ENCODE peak calls at places on chromosomes 12 and 14, in five cellular contexts. V, W, Z, C and M are unnamed samples.

GRCh38 chr14:98494582-98494981 is 777.4 kb downstream of the BCL11B start:
- DNase-seq in V (no peak), C (no peak), Z (no peak), W (no peak), M (no peak)

GRCh38 chr12:99453831-99454538 is 193.6 kb upstream of the GARIN6 start:
- DNase-seq in Z (no peak), V (no peak), W (no peak), C (no peak), M (no peak)

GRCh38 chr12:107512391-107512790 is 173.2 kb upstream of the PWP1 start:
- DNase-seq in V (no peak), W (peak), C (no peak), Z (no peak), M (peak)

GRCh38 chr12:97493729-97494128 is 31.1 kb downstream of the RMST start:
- DNase-seq in C (no peak), W (no peak), V (no peak), Z (no peak), M (no peak)

GRCh38 chr12:24111591-24111990 is 162.1 kb upstream of the SOX5 start:
- DNase-seq in Z (no peak), C (no peak), W (no peak), V (no peak), M (peak)

GRCh38 chr12:54941659-54942058 is 42.9 kb downstream of the TESPA1 start:
- DNase-seq in Z (no peak), V (no peak), W (peak), C (no peak), M (no peak)

GRCh38 chr14:37894463-37894862 is 299.0 kb downstream of the TTC6 start:
- DNase-seq in Z (no peak), V (no peak), W (peak), C (no peak), M (no peak)

GRCh38 chr14:83483063-83483462 is 1949.4 kb upstream of the SEL1L start:
- DNase-seq in V (no peak), Z (no peak), C (no peak), W (no peak), M (peak)

GRCh38 chr14:100748944-100749343 is 22.3 kb downstream of the DLK1 start:
- DNase-seq in C (peak), W (peak), Z (no peak), V (no peak), M (no peak)

GRCh38 chr12:94079965-94080683 is 68.3 kb upstream of the PLXNC1 start:
- DNase-seq in W (no peak), C (no peak), Z (no peak), V (no peak), M (no peak)

GRCh38 chr12:124031058-124031457 is 58.0 kb downstream of the ZNF664 start:
- DNase-seq in V (no peak), Z (no peak), C (no peak), W (no peak), M (peak)
- TF ChIP-seq CTCF in V (no peak), Z (no peak), C (no peak), W (no peak), M (no peak)

GRCh38 chr12:189622-189962 is 24.4 kb downstream of the SLC6A12 start:
- DNase-seq in V (no peak), Z (no peak), C (peak), W (no peak), M (no peak)
- H3K4me3 ChIP-seq in V (no peak), Z (no peak), C (no peak), W (no peak), M (no peak)

GRCh38 chr12:41743835-41744234 is 400.8 kb downstream of the GXYLT1 start:
- DNase-seq in V (no peak), C (no peak), Z (no peak), W (no peak), M (peak)

DNA sequence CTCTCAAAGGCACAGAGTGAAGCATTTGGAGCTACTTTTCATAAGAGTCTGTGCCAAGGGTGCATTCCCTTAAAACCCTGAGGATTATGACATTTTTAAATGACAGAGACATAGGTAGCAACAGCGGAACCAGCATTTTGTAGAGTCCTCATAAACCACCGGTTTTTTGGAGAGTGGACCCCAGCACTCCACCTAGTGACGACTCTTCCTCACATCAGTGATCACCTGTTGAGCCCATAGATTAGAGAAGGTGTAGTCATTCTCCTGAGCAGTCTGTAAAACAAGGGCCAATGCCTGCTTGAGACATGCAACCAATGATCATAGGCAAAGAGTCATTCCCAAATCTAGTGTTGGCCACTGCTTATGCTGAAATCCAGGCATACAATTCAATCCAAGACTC is 399.1 kb downstream of the GXYLT1 start:
- DNase-seq in V (no peak), C (no peak), W (peak), Z (no peak), M (no peak)
- TF ChIP-seq CTCF in V (no peak), C (no peak), W (peak), Z (no peak), M (no peak)

GRCh38 chr12:73180734-73181133 is 908.6 kb downstream of the TRHDE start:
- DNase-seq in W (no peak), V (no peak), C (no peak), Z (no peak), M (no peak)

GRCh38 chr12:73187765-73188164 is 915.6 kb downstream of the TRHDE start:
- DNase-seq in V (no peak), W (no peak), Z (no peak), C (no peak), M (no peak)

GRCh38 chr12:73181244-73181643 is 909.1 kb downstream of the TRHDE start:
- DNase-seq in C (no peak), W (peak), V (no peak), Z (no peak), M (no peak)

GRCh38 chr12:73186272-73186671 is 914.1 kb downstream of the TRHDE start:
- DNase-seq in V (no peak), Z (no peak), W (no peak), C (no peak), M (no peak)

DNA sequence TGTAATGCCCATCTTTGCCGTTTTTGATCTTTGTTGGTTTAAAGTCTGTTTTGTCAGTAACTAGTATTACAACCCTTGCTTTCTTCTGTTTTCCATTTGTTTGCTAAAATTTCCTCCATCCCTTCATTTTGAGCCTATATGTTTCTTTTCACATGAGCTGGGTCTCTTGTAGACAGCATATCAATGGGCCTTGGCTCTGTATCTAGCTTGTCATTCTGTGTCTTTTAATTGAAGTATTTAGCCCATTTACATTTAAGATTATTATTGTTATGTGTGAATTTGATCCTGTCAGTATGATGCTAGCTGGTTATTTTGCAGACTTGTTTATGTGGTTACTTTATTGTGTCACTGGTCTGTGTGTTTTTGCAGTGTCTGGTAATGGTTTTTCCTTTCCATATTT is 913.2 kb downstream of the TRHDE start:
- DNase-seq in V (no peak), W (no peak), Z (no peak), C (no peak), M (no peak)
- H3K4me3 ChIP-seq in V (no peak), W (peak), Z (no peak), C (no peak), M (no peak)

GRCh38 chr12:85831327-85831990 is 4.8 kb downstream of the RASSF9 start:
- DNase-seq in V (no peak), W (no peak), Z (no peak), C (no peak), M (peak)
- TF ChIP-seq CTCF in V (no peak), W (no peak), Z (no peak), C (no peak), M (no peak)